ENCODE peak calls at places on chromosomes 4 and X, in nine cellular contexts. One of them, this sample, is unnamed.

GRCh38 chr4:63589796-63590195 is 819.5 kb downstream of the TECRL start:
- DNase-seq in naive thymus-derived CD8-positive, alpha-beta T cell: no peak
- DNase-seq in sigmoid colon: no peak
- DNase-seq in caudate nucleus: no peak
- DNase-seq in memory B cell: no peak
- DNase-seq in fibroblast of lung: no peak
- DNase-seq in ascending aorta: no peak
- DNase-seq in T-helper 9 cell: no peak
- DNase-seq in stimulated activated naive B cell treated with anti-CD40 and anti-IgM and Interleukin-4, amounts not matched to agents 10 μg/mL and 1 μg/mL and 100 μg/mL, for 72 hours: no peak
- DNase-seq in this sample: no peak

GRCh38 chr4:1866095-1866755 is 5.0 kb upstream of the NSD2 start:
- DNase-seq in T-helper 9 cell: no peak
- DNase-seq in stimulated activated naive B cell treated with anti-CD40 and anti-IgM and Interleukin-4, amounts not matched to agents 10 μg/mL and 1 μg/mL and 100 μg/mL, for 72 hours: no peak
- DNase-seq in memory B cell: no peak
- DNase-seq in fibroblast of lung: no peak
- DNase-seq in naive thymus-derived CD8-positive, alpha-beta T cell: no peak
- DNase-seq in caudate nucleus: no peak
- DNase-seq in ascending aorta: no peak
- DNase-seq in sigmoid colon: no peak
- DNase-seq in this sample: no peak

GRCh38 chrX:40622741-40623536 is at the start of gene MPC1L:
- DNase-seq in sigmoid colon: no peak
- DNase-seq in T-helper 9 cell: no peak
- DNase-seq in stimulated activated naive B cell treated with anti-CD40 and anti-IgM and Interleukin-4, amounts not matched to agents 10 μg/mL and 1 μg/mL and 100 μg/mL, for 72 hours: no peak
- DNase-seq in naive thymus-derived CD8-positive, alpha-beta T cell: no peak
- DNase-seq in fibroblast of lung: no peak
- DNase-seq in caudate nucleus: no peak
- DNase-seq in ascending aorta: no peak
- DNase-seq in memory B cell: no peak
- DNase-seq in this sample: no peak

GRCh38 chr4:95675623-95676022 is 126.8 kb upstream of the UNC5C start:
- DNase-seq in stimulated activated naive B cell treated with anti-CD40 and anti-IgM and Interleukin-4, amounts not matched to agents 10 μg/mL and 1 μg/mL and 100 μg/mL, for 72 hours: no peak
- DNase-seq in T-helper 9 cell: no peak
- DNase-seq in sigmoid colon: no peak
- DNase-seq in naive thymus-derived CD8-positive, alpha-beta T cell: no peak
- DNase-seq in ascending aorta: no peak
- DNase-seq in memory B cell: no peak
- DNase-seq in fibroblast of lung: no peak
- DNase-seq in caudate nucleus: no peak
- DNase-seq in this sample: no peak

GRCh38 chr4:186709509-186709908 is 14.1 kb downstream of the FAT1 start:
- DNase-seq in stimulated activated naive B cell treated with anti-CD40 and anti-IgM and Interleukin-4, amounts not matched to agents 10 μg/mL and 1 μg/mL and 100 μg/mL, for 72 hours: no peak
- DNase-seq in T-helper 9 cell: no peak
- DNase-seq in fibroblast of lung: no peak
- DNase-seq in sigmoid colon: peak; percentile 89
- DNase-seq in memory B cell: no peak
- DNase-seq in ascending aorta: no peak
- DNase-seq in naive thymus-derived CD8-positive, alpha-beta T cell: no peak
- DNase-seq in caudate nucleus: no peak
- DNase-seq in this sample: no peak

GRCh38 chr4:33369366-33369899 is 2649.3 kb downstream of the PCDH7 start:
- DNase-seq in ascending aorta: no peak
- DNase-seq in fibroblast of lung: peak; percentile 90
- DNase-seq in sigmoid colon: no peak
- DNase-seq in naive thymus-derived CD8-positive, alpha-beta T cell: no peak
- DNase-seq in T-helper 9 cell: no peak
- DNase-seq in memory B cell: no peak
- DNase-seq in stimulated activated naive B cell treated with anti-CD40 and anti-IgM and Interleukin-4, amounts not matched to agents 10 μg/mL and 1 μg/mL and 100 μg/mL, for 72 hours: no peak
- DNase-seq in caudate nucleus: peak; percentile 42
- DNase-seq in this sample: no peak

GRCh38 chrX:63275127-63275526 is 76.0 kb downstream of the SPIN4 start:
- DNase-seq in T-helper 9 cell: peak; percentile 1
- DNase-seq in ascending aorta: no peak
- DNase-seq in naive thymus-derived CD8-positive, alpha-beta T cell: no peak
- DNase-seq in fibroblast of lung: no peak
- DNase-seq in memory B cell: no peak
- DNase-seq in caudate nucleus: no peak
- DNase-seq in stimulated activated naive B cell treated with anti-CD40 and anti-IgM and Interleukin-4, amounts not matched to agents 10 μg/mL and 1 μg/mL and 100 μg/mL, for 72 hours: peak; percentile 4
- DNase-seq in sigmoid colon: no peak
- DNase-seq in this sample: no peak

GRCh38 chrX:133929836-133930464 is 55.4 kb downstream of the GPC3 start:
- DNase-seq in memory B cell: no peak
- DNase-seq in stimulated activated naive B cell treated with anti-CD40 and anti-IgM and Interleukin-4, amounts not matched to agents 10 μg/mL and 1 μg/mL and 100 μg/mL, for 72 hours: no peak
- DNase-seq in caudate nucleus: no peak
- DNase-seq in naive thymus-derived CD8-positive, alpha-beta T cell: no peak
- DNase-seq in sigmoid colon: no peak
- DNase-seq in ascending aorta: no peak
- DNase-seq in fibroblast of lung: no peak
- DNase-seq in T-helper 9 cell: no peak
- DNase-seq in this sample: no peak

GRCh38 chrX:77162777-77163176 is 284.4 kb upstream of the FGF16 start:
- DNase-seq in sigmoid colon: no peak
- DNase-seq in fibroblast of lung: no peak
- DNase-seq in memory B cell: no peak
- DNase-seq in naive thymus-derived CD8-positive, alpha-beta T cell: no peak
- DNase-seq in T-helper 9 cell: no peak
- DNase-seq in stimulated activated naive B cell treated with anti-CD40 and anti-IgM and Interleukin-4, amounts not matched to agents 10 μg/mL and 1 μg/mL and 100 μg/mL, for 72 hours: no peak
- DNase-seq in caudate nucleus: no peak
- DNase-seq in ascending aorta: no peak
- DNase-seq in this sample: no peak

GRCh38 chr4:66691101-66691500 is 854.2 kb downstream of the CENPC start:
- DNase-seq in memory B cell: no peak
- DNase-seq in naive thymus-derived CD8-positive, alpha-beta T cell: no peak
- DNase-seq in stimulated activated naive B cell treated with anti-CD40 and anti-IgM and Interleukin-4, amounts not matched to agents 10 μg/mL and 1 μg/mL and 100 μg/mL, for 72 hours: no peak
- DNase-seq in ascending aorta: no peak
- DNase-seq in caudate nucleus: no peak
- DNase-seq in sigmoid colon: no peak
- DNase-seq in fibroblast of lung: no peak
- DNase-seq in T-helper 9 cell: no peak
- DNase-seq in this sample: no peak

GRCh38 chr4:67687639-67688038 is 13.3 kb downstream of the UBA6 start:
- DNase-seq in T-helper 9 cell: no peak
- DNase-seq in stimulated activated naive B cell treated with anti-CD40 and anti-IgM and Interleukin-4, amounts not matched to agents 10 μg/mL and 1 μg/mL and 100 μg/mL, for 72 hours: no peak
- DNase-seq in memory B cell: no peak
- DNase-seq in sigmoid colon: no peak
- DNase-seq in naive thymus-derived CD8-positive, alpha-beta T cell: no peak
- DNase-seq in ascending aorta: no peak
- DNase-seq in caudate nucleus: no peak
- DNase-seq in fibroblast of lung: peak; percentile 8
- DNase-seq in this sample: no peak

GRCh38 chrX:102835504-102836146 is 101.4 kb upstream of the RAB40AL start:
- DNase-seq in fibroblast of lung: no peak
- DNase-seq in caudate nucleus: peak; percentile 18
- DNase-seq in T-helper 9 cell: no peak
- DNase-seq in naive thymus-derived CD8-positive, alpha-beta T cell: no peak
- DNase-seq in ascending aorta: no peak
- DNase-seq in memory B cell: no peak
- DNase-seq in stimulated activated naive B cell treated with anti-CD40 and anti-IgM and Interleukin-4, amounts not matched to agents 10 μg/mL and 1 μg/mL and 100 μg/mL, for 72 hours: no peak
- DNase-seq in sigmoid colon: no peak
- DNase-seq in this sample: peak; percentile 6

GRCh38 chr4:76096076-76096475 is 21.6 kb downstream of the ART3 start:
- DNase-seq in fibroblast of lung: no peak
- DNase-seq in memory B cell: no peak
- DNase-seq in stimulated activated naive B cell treated with anti-CD40 and anti-IgM and Interleukin-4, amounts not matched to agents 10 μg/mL and 1 μg/mL and 100 μg/mL, for 72 hours: no peak
- DNase-seq in sigmoid colon: no peak
- DNase-seq in T-helper 9 cell: no peak
- DNase-seq in caudate nucleus: no peak
- DNase-seq in naive thymus-derived CD8-positive, alpha-beta T cell: no peak
- DNase-seq in ascending aorta: no peak
- DNase-seq in this sample: no peak

This sample was measured in HuH-7.